ENCODE peak calls at places on chromosomes 13 and 19, in ten cellular contexts. M, K, Z, J, W, O, U, D, T and Q are unnamed samples.
A peak's percentile ranks its signal among the peaks of the same experiment; 100 is the strongest.

GRCh38 chr19:55206664-55207500 is 2.4 kb downstream of the PTPRH start:
- DNase-seq in O (no peak), U (peak; percentile 98), J (no peak), T (peak; percentile 85), M (no peak), W (peak; percentile 49), D (no peak), K (peak; percentile 94), Z (peak; percentile 96), Q (peak; percentile 92)

GRCh38 chr19:17687857-17688784 is at the start of gene UNC13A:
- DNase-seq in M (no peak), U (peak; percentile 64), J (peak; percentile 54), K (peak; percentile 81), D (no peak), T (no peak), O (peak; percentile 8), W (peak; percentile 67), Z (peak; percentile 58), Q (peak; percentile 53)

GRCh38 chr13:46041335-46041934 is 11.1 kb downstream of the ZC3H13 start:
- DNase-seq in W (no peak), J (no peak), K (peak; percentile 16), Z (peak; percentile 70), O (no peak), T (no peak), U (no peak), M (no peak), D (no peak), Q (peak; percentile 70)

GRCh38 chr19:30896551-30896950 is 452.7 kb downstream of the TSHZ3 start:
- DNase-seq in M (no peak), W (no peak), T (no peak), D (no peak), K (no peak), J (no peak), U (no peak), Z (no peak), O (no peak), Q (no peak)

GRCh38 chr19:43464089-43464775 is 1.2 kb downstream of the LYPD3 start:
- DNase-seq in J (peak; percentile 72), O (peak; percentile 63), K (peak; percentile 87), M (no peak), D (peak; percentile 50), W (peak; percentile 81), T (peak; percentile 72), Z (peak; percentile 81), U (no peak), Q (peak; percentile 83)

GRCh38 chr13:30020726-30021312 is 170.4 kb upstream of the UBL3 start:
- DNase-seq in U (peak; percentile 30), J (no peak), W (no peak), M (no peak), Z (peak; percentile 82), K (peak; percentile 43), T (no peak), D (no peak), O (no peak), Q (peak; percentile 20)

GRCh38 chr13:82947121-82948077 is 934.9 kb downstream of the SLITRK1 start:
- DNase-seq in U (no peak), O (no peak), D (no peak), Z (peak; percentile 12), T (no peak), J (no peak), M (no peak), K (peak; percentile 10), W (no peak), Q (no peak)

GRCh38 chr13:97257800-97258799 is 36.0 kb downstream of the MBNL2 start:
- DNase-seq in D (peak; percentile 26), U (peak; percentile 78), J (no peak), Z (peak; percentile 91), W (no peak), O (no peak), T (peak; percentile 71), K (peak; percentile 71), M (no peak), Q (peak; percentile 85)

GRCh38 chr19:49339364-49340068 is 4.3 kb downstream of the CD37 start:
- DNase-seq in U (peak; percentile 94), K (peak; percentile 94), J (no peak), O (no peak), Z (peak; percentile 86), M (no peak), W (no peak), D (no peak), T (peak; percentile 91), Q (peak; percentile 33)

GRCh38 chr13:50677687-50678463 is 165.6 kb downstream of the DLEU7 start:
- DNase-seq in T (no peak), J (peak; percentile 39), D (no peak), M (no peak), O (no peak), Z (peak; percentile 80), K (no peak), W (no peak), U (no peak), Q (no peak)

GRCh38 chr19:15072930-15073647 is 8.9 kb upstream of the OR1I1 start:
- DNase-seq in M (no peak), U (no peak), O (no peak), K (no peak), W (no peak), T (no peak), Z (no peak), D (no peak), J (no peak), Q (no peak)

GRCh38 chr19:47754206-47755064 is 9.1 kb downstream of the NOP53 start:
- DNase-seq in J (no peak), K (no peak), Z (no peak), M (no peak), T (no peak), U (no peak), O (no peak), D (no peak), W (no peak), Q (no peak)

GRCh38 chr13:20401586-20401957 is 124.1 kb downstream of the CRYL1 start:
- DNase-seq in O (no peak), M (no peak), J (no peak), U (no peak), W (no peak), Z (no peak), D (no peak), K (no peak), T (no peak), Q (no peak)

GRCh38 chr19:50994129-50994528 is 7.3 kb downstream of the KLK8 start:
- DNase-seq in M (no peak), K (no peak), J (no peak), T (no peak), W (no peak), U (no peak), D (no peak), O (no peak), Z (no peak), Q (no peak)

GRCh38 chr19:51440846-51441409 is 17.3 kb downstream of the SIGLEC8 start:
- DNase-seq in W (peak; percentile 51), U (no peak), J (no peak), Z (peak; percentile 35), D (no peak), T (no peak), M (no peak), O (no peak), K (no peak), Q (no peak)

GRCh38 chr19:46862974-46863632 is 2.3 kb downstream of the ARHGAP35 start:
- DNase-seq in J (no peak), O (no peak), Z (peak; percentile 22), W (no peak), D (no peak), U (no peak), T (no peak), K (no peak), M (no peak), Q (peak; percentile 38)

GRCh38 chr13:113153810-113154748 is 4.4 kb upstream of the PROZ start:
- DNase-seq in T (peak; percentile 87), U (peak; percentile 88), O (peak; percentile 59), K (peak; percentile 97), J (peak; percentile 79), Z (peak; percentile 81), M (peak; percentile 59), D (peak; percentile 61), W (peak; percentile 62), Q (peak; percentile 89)

GRCh38 chr13:76696370-76696769 is 189.8 kb downstream of the KCTD12 start:
- DNase-seq in O (no peak), M (no peak), J (no peak), D (no peak), W (no peak), K (peak; percentile 56), U (peak; percentile 49), T (no peak), Z (peak; percentile 52), Q (peak; percentile 57)

GRCh38 chr13:58994077-58994476 is 1169.7 kb downstream of the DIAPH3 start:
- DNase-seq in M (no peak), U (no peak), T (no peak), K (no peak), W (no peak), O (no peak), D (no peak), Z (no peak), J (no peak), Q (no peak)

GRCh38 chr13:93686399-93686798 is 459.8 kb downstream of the GPC6 start:
- DNase-seq in W (no peak), M (no peak), Z (no peak), O (no peak), D (no peak), T (no peak), U (no peak), J (no peak), K (no peak), Q (no peak)

GRCh38 chr13:110715395-110716234 is 2.1 kb downstream of the ING1 start:
- DNase-seq in U (peak; percentile 95), D (peak; percentile 85), O (peak; percentile 85), W (peak; percentile 93), M (peak; percentile 94), T (peak; percentile 99), K (peak; percentile 99), J (peak; percentile 100), Z (peak; percentile 100), Q (peak; percentile 99)

GRCh38 chr13:46633416-46633815 is 80.4 kb downstream of the LRCH1 start:
- DNase-seq in K (peak; percentile 73), U (peak; percentile 75), O (no peak), J (no peak), D (no peak), T (no peak), W (no peak), Z (peak; percentile 76), M (no peak), Q (peak; percentile 76)

GRCh38 chr19:2051771-2052704 is 994 bp upstream of the MKNK2 start:
- DNase-seq in U (no peak), W (no peak), O (no peak), M (no peak), K (no peak), D (no peak), T (peak; percentile 88), J (no peak), Z (no peak), Q (no peak)

GRCh38 chr19:55098716-55099556 is 18.5 kb downstream of the PPP1R12C start:
- DNase-seq in K (no peak), W (no peak), T (no peak), U (no peak), M (no peak), D (no peak), O (no peak), Z (no peak), J (no peak), Q (no peak)